ENCODE peak calls at places on chromosomes 1 and 21, in six cellular contexts. Z is NCI-H748 treated with DMSO at 0.1 percent for 48 hours; C is myocyte; U is stimulated activated CD8-positive, alpha-beta memory T cell treated with anti-CD3 and anti-CD28 coated beads, Interleukin-7, amount 100 ng/mL, for 1 hour; A is AG08395; M is endothelial cell. J is an unnamed sample.

GRCh38 chr1:115051850-115052249 is 22.2 kb downstream of the TSHB start:
- DNase-seq in Z (no peak), A (no peak), M (no peak), U (no peak), C (no peak), J (no peak)

GRCh38 chr1:3023994-3024393 is 2.7 kb downstream of the ACTRT2 start:
- DNase-seq in Z (no peak), U (no peak), M (no peak), A (no peak), C (no peak), J (no peak)

GRCh38 chr1:47187226-47187925 is 2.5 kb downstream of the PDZK1IP1 start:
- DNase-seq in A (no peak), U (no peak), Z (no peak), C (no peak), M (no peak), J (no peak)

GRCh38 chr1:222090103-222090502 is 348.2 kb upstream of the DUSP10 start:
- DNase-seq in C (no peak), A (peak; percentile 40), Z (no peak), M (no peak), U (no peak), J (no peak)

GRCh38 chr1:53083636-53084588 is 21.9 kb downstream of the PODN start:
- DNase-seq in A (no peak), U (no peak), C (no peak), M (no peak), Z (no peak), J (no peak)

GRCh38 chr1:12448746-12449177 is 169.2 kb downstream of the DHRS3 start:
- DNase-seq in U (no peak), C (no peak), A (peak; percentile 35), Z (no peak), M (no peak), J (no peak)

GRCh38 chr1:34774967-34775366 is 6.0 kb upstream of the GJB3 start:
- DNase-seq in C (no peak), Z (no peak), U (no peak), M (no peak), A (no peak), J (no peak)

GRCh38 chr1:98733782-98734112 is 72.2 kb downstream of the SNX7 start:
- DNase-seq in M (no peak), U (no peak), Z (no peak), A (no peak), C (no peak), J (no peak)

GRCh38 chr1:111190931-111191451 is 9.5 kb downstream of the DENND2D start:
- DNase-seq in Z (no peak), M (no peak), A (peak; percentile 58), C (no peak), U (no peak), J (no peak)

GRCh38 chr1:33985656-33986055 is 121.8 kb downstream of the HMGB4 start:
- DNase-seq in M (no peak), U (no peak), Z (no peak), A (peak; percentile 48), C (no peak), J (no peak)

GRCh38 chr1:151639466-151639865 is 27.6 kb downstream of the SNX27 start:
- DNase-seq in C (peak; percentile 52), Z (no peak), U (no peak), M (no peak), A (peak; percentile 28), J (no peak)

GRCh38 chr1:1452882-1453281 is 3.4 kb downstream of the ATAD3C start:
- DNase-seq in M (no peak), A (no peak), Z (no peak), C (no peak), U (no peak), J (no peak)

GRCh38 chr1:55898191-55898590 is 681.2 kb downstream of the PLPP3 start:
- DNase-seq in A (peak; percentile 76), U (no peak), C (peak; percentile 13), Z (no peak), M (no peak), J (no peak)

GRCh38 chr1:47997289-47998200 is at the start of gene TRABD2B:
- DNase-seq in U (peak; percentile 25), M (peak; percentile 92), A (peak; percentile 86), Z (peak; percentile 16), C (peak; percentile 74), J (no peak)

GRCh38 chr1:201009967-201010645 is 13.4 kb downstream of the KIF21B start:
- DNase-seq in U (no peak), M (no peak), C (no peak), Z (no peak), A (no peak), J (no peak)

GRCh38 chr1:38803647-38804046 is 55.9 kb downstream of the RRAGC start:
- DNase-seq in M (no peak), C (peak; percentile 16), Z (no peak), A (no peak), U (no peak), J (no peak)

GRCh38 chr1:37234941-37235418 is 200.7 kb upstream of the GRIK3 start:
- DNase-seq in Z (peak; percentile 9), U (no peak), C (no peak), M (no peak), A (no peak), J (no peak)

GRCh38 chr1:225044258-225044657 is 114.8 kb downstream of the DNAH14 start:
- DNase-seq in M (no peak), A (no peak), C (peak; percentile 5), U (no peak), Z (no peak), J (no peak)

GRCh38 chr1:9135145-9135836 is 6.4 kb upstream of the GPR157 start:
- DNase-seq in U (no peak), M (no peak), A (no peak), Z (no peak), C (no peak), J (no peak)

GRCh38 chr1:172662464-172663109 is 3.7 kb downstream of the FASLG start:
- DNase-seq in U (peak; percentile 73), M (no peak), C (peak; percentile 18), Z (no peak), A (peak; percentile 85), J (peak; percentile 29)

GRCh38 chr1:222064388-222065201 is 322.7 kb upstream of the DUSP10 start:
- DNase-seq in C (no peak), U (no peak), Z (no peak), M (no peak), A (peak; percentile 60), J (peak; percentile 55)

GRCh38 chr1:179910934-179911333 is 28.8 kb downstream of the TOR1AIP1 start:
- DNase-seq in A (no peak), M (no peak), Z (no peak), U (no peak), C (no peak), J (no peak)

GRCh38 chr1:30745156-30745833 is 12.3 kb downstream of the LAPTM5 start:
- DNase-seq in A (no peak), C (no peak), U (no peak), Z (no peak), M (no peak), J (no peak)

GRCh38 chr21:23524685-23525084 is 2082.6 kb downstream of the MRPL39 start:
- DNase-seq in Z (no peak), A (no peak), U (no peak), C (no peak), M (no peak), J (no peak)

GRCh38 chr1:216310776-216311175 is 112.5 kb downstream of the USH2A start:
- DNase-seq in M (peak; percentile 58), Z (peak; percentile 10), C (peak; percentile 40), U (no peak), A (no peak), J (peak; percentile 56)

GRCh38 chr21:39150316-39150715 is 32.9 kb downstream of the PSMG1 start:
- DNase-seq in Z (no peak), U (no peak), M (no peak), A (no peak), C (no peak), J (no peak)

GRCh38 chr1:94012686-94013330 is 103.6 kb upstream of the GCLM start:
- DNase-seq in Z (no peak), A (no peak), M (peak; percentile 19), U (no peak), C (no peak), J (no peak)

GRCh38 chr1:247407978-247408560 is 7.9 kb upstream of the NLRP3 start:
- DNase-seq in Z (no peak), C (no peak), U (no peak), M (no peak), A (no peak), J (no peak)

GRCh38 chr1:3031401-3032221 is 10.3 kb downstream of the ACTRT2 start:
- DNase-seq in U (no peak), M (no peak), C (no peak), A (no peak), Z (no peak), J (no peak)

GRCh38 chr1:237258871-237259270 is 216.9 kb downstream of the RYR2 start:
- DNase-seq in M (no peak), A (no peak), Z (no peak), C (no peak), U (no peak), J (no peak)

GRCh38 chr1:103180660-103181059 is 72.3 kb upstream of the COL11A1 start:
- DNase-seq in C (peak; percentile 75), A (peak; percentile 6), Z (no peak), M (no peak), U (no peak), J (no peak)

GRCh38 chr1:62849031-62849430 is 65.1 kb downstream of the ATG4C start:
- DNase-seq in C (no peak), A (no peak), M (no peak), Z (no peak), U (no peak), J (no peak)

GRCh38 chr1:241592273-241592958 is 47.8 kb downstream of the CHML start:
- DNase-seq in Z (no peak), M (no peak), U (no peak), A (peak; percentile 48), C (peak; percentile 22), J (no peak)

GRCh38 chr1:7677815-7678214 is 93.3 kb upstream of the VAMP3 start:
- DNase-seq in A (no peak), M (no peak), U (no peak), C (no peak), Z (no peak), J (no peak)

GRCh38 chr21:44969965-44970755 is 30.3 kb downstream of the SLX9 start:
- DNase-seq in A (peak; percentile 19), Z (no peak), M (no peak), C (no peak), U (no peak), J (no peak)

GRCh38 chr1:17553970-17554369 is 14.5 kb downstream of the ARHGEF10L start:
- DNase-seq in A (peak; percentile 79), U (no peak), C (peak; percentile 53), M (no peak), Z (no peak), J (no peak)

GRCh38 chr1:110007458-110007857 is 22.9 kb downstream of the AHCYL1 start:
- DNase-seq in A (no peak), U (no peak), Z (no peak), C (no peak), M (no peak), J (no peak)

J was measured in smooth muscle cell of the brain vasculature.